ENCODE peak calls at places on chromosomes 16 and 17, in eight cellular contexts. One of them, this sample, is unnamed.

GRCh38 chr17:46916211-46916610 is 6.7 kb upstream of the GOSR2 start:
- DNase-seq in iPS-NIHi11: no peak
- DNase-seq in astrocyte of the spinal cord: no peak
- DNase-seq in HEK293T: no peak
- DNase-seq in AG08395: no peak
- DNase-seq in A549: no peak
- DNase-seq in stimulated activated naive CD4-positive, alpha-beta T cell: no peak
- DNase-seq in GM12865: no peak
- DNase-seq in this sample: no peak

GRCh38 chr17:5585814-5586558 is 1.7 kb upstream of the NLRP1 start:
- DNase-seq in iPS-NIHi11: peak; percentile 25
- DNase-seq in A549: no peak
- DNase-seq in stimulated activated naive CD4-positive, alpha-beta T cell: no peak
- DNase-seq in HEK293T: peak; percentile 5
- DNase-seq in astrocyte of the spinal cord: peak; percentile 24
- DNase-seq in AG08395: no peak
- DNase-seq in GM12865: peak; percentile 72
- DNase-seq in this sample: no peak

GRCh38 chr17:49645654-49646053 is 32.2 kb downstream of the SPOP start:
- DNase-seq in stimulated activated naive CD4-positive, alpha-beta T cell: no peak
- DNase-seq in A549: no peak
- DNase-seq in HEK293T: no peak
- DNase-seq in iPS-NIHi11: no peak
- DNase-seq in astrocyte of the spinal cord: no peak
- DNase-seq in GM12865: no peak
- DNase-seq in AG08395: no peak
- DNase-seq in this sample: no peak

GRCh38 chr17:46896991-46897390 is 26.0 kb upstream of the GOSR2 start:
- DNase-seq in GM12865: no peak
- DNase-seq in A549: no peak
- DNase-seq in iPS-NIHi11: no peak
- DNase-seq in astrocyte of the spinal cord: no peak
- DNase-seq in stimulated activated naive CD4-positive, alpha-beta T cell: no peak
- DNase-seq in HEK293T: no peak
- DNase-seq in AG08395: no peak
- DNase-seq in this sample: no peak

GRCh38 chr17:12637015-12637414 is 28.7 kb upstream of the MYOCD start:
- DNase-seq in iPS-NIHi11: no peak
- DNase-seq in HEK293T: no peak
- DNase-seq in GM12865: no peak
- DNase-seq in stimulated activated naive CD4-positive, alpha-beta T cell: no peak
- DNase-seq in A549: peak; percentile 89
- DNase-seq in astrocyte of the spinal cord: peak; percentile 96
- DNase-seq in AG08395: peak; percentile 61
- DNase-seq in this sample: peak; percentile 83

GRCh38 chr16:12319464-12320030 is 343.0 kb downstream of the SNX29 start:
- DNase-seq in HEK293T: no peak
- DNase-seq in astrocyte of the spinal cord: no peak
- DNase-seq in A549: no peak
- DNase-seq in stimulated activated naive CD4-positive, alpha-beta T cell: no peak
- DNase-seq in iPS-NIHi11: no peak
- DNase-seq in GM12865: no peak
- DNase-seq in AG08395: no peak
- DNase-seq in this sample: no peak

GRCh38 chr16:69386596-69386995 is 789 bp upstream of the TERF2 start:
- DNase-seq in GM12865: no peak
- DNase-seq in stimulated activated naive CD4-positive, alpha-beta T cell: no peak
- DNase-seq in astrocyte of the spinal cord: peak; percentile 28
- DNase-seq in HEK293T: no peak
- DNase-seq in AG08395: peak; percentile 5
- DNase-seq in A549: no peak
- DNase-seq in iPS-NIHi11: no peak
- DNase-seq in this sample: peak; percentile 84

GRCh38 chr16:27345201-27345600 is 31.4 kb downstream of the IL4R start:
- DNase-seq in HEK293T: no peak
- DNase-seq in stimulated activated naive CD4-positive, alpha-beta T cell: no peak
- DNase-seq in iPS-NIHi11: no peak
- DNase-seq in GM12865: no peak
- DNase-seq in AG08395: no peak
- DNase-seq in astrocyte of the spinal cord: no peak
- DNase-seq in A549: no peak
- DNase-seq in this sample: no peak

GRCh38 chr16:27726621-27727275 is 176.8 kb downstream of the KATNIP start:
- DNase-seq in stimulated activated naive CD4-positive, alpha-beta T cell: no peak
- DNase-seq in HEK293T: no peak
- DNase-seq in AG08395: no peak
- DNase-seq in iPS-NIHi11: no peak
- DNase-seq in GM12865: no peak
- DNase-seq in astrocyte of the spinal cord: peak; percentile 48
- DNase-seq in A549: no peak
- DNase-seq in this sample: no peak